ENCODE peak calls at places on chromosome 22, in nine cellular contexts. O is caudate nucleus; Q is pancreas; X is heart right ventricle; V is stimulated activated CD4-positive, alpha-beta T cell treated with anti-CD3 and anti-CD28 coated beads, Interleukin-12 subunit alpha, Interleukin-12 subunit beta, amount 100 ng/mL, for 4 hours; U is T-helper 2 cell treated with Interferon-gamma antibody and Interleukin-4, amounts not matched to agents 5 μg/mL and 100 μg/mL, for 36 hours; K is uterus; P is keratinocyte; N is AG08395. Z is an unnamed sample.

GRCh38 chr22:19646383-19646782 is 67.9 kb upstream of the SEPTIN5 start:
- DNase-seq in O (no peak), Q (no peak), X (no peak), V (no peak), U (no peak), K (no peak), P (no peak), N (no peak), Z (no peak)

GRCh38 chr22:32331918-32332725 is 25.5 kb upstream of the RFPL3 start:
- DNase-seq in O (no peak), Q (peak), X (no peak), V (no peak), U (no peak), K (no peak), P (no peak), N (no peak), Z (no peak)

GRCh38 chr22:36467042-36467810 is 14.2 kb downstream of the TXN2 start:
- DNase-seq in O (no peak), Q (no peak), X (peak), V (no peak), U (no peak), K (no peak), P (no peak), N (peak), Z (peak)

GRCh38 chr22:46681010-46681409 is 57.0 kb downstream of the CERK start:
- DNase-seq in O (no peak), Q (no peak), X (no peak), V (no peak), U (no peak), K (no peak), P (no peak), N (no peak), Z (no peak)

GRCh38 chr22:46088541-46089311 is 61.6 kb upstream of the PPARA start:
- DNase-seq in O (no peak), Q (no peak), X (peak), V (no peak), U (no peak), K (peak), P (no peak), N (peak), Z (peak)

GRCh38 chr22:48491451-48491941 is 1336.2 kb downstream of the BRD1 start:
- DNase-seq in O (no peak), Q (no peak), X (no peak), V (no peak), U (no peak), K (peak), P (no peak), N (peak), Z (peak)

GRCh38 chr22:43305806-43306205 is 37.4 kb downstream of the SCUBE1 start:
- DNase-seq in O (no peak), Q (no peak), X (peak), V (no peak), U (no peak), K (no peak), P (no peak), N (no peak), Z (no peak)

GRCh38 chr22:30943368-30943767 is 25.2 kb downstream of the MORC2 start:
- DNase-seq in O (no peak), Q (no peak), X (no peak), V (peak), U (no peak), K (no peak), P (no peak), N (no peak), Z (no peak)

GRCh38 chr22:49101225-49101624 is 726.4 kb downstream of the BRD1 start:
- DNase-seq in O (no peak), Q (no peak), X (no peak), V (no peak), U (no peak), K (no peak), P (no peak), N (no peak), Z (no peak)

GRCh38 chr22:24153353-24153752 is 27.9 kb upstream of the SUSD2 start:
- DNase-seq in O (no peak), Q (no peak), X (no peak), V (no peak), U (peak), K (no peak), P (no peak), N (no peak), Z (no peak)

GRCh38 chr22:42364641-42365336 is 67.4 kb downstream of the NFAM1 start:
- DNase-seq in O (no peak), Q (no peak), X (no peak), V (no peak), U (no peak), K (no peak), P (no peak), N (no peak), Z (no peak)

GRCh38 chr22:42172385-42173172 is 42.0 kb upstream of the CYP2D6 start:
- DNase-seq in O (no peak), Q (no peak), X (no peak), V (no peak), U (no peak), K (no peak), P (no peak), N (peak), Z (peak)

GRCh38 chr22:50071432-50072166 is 13.5 kb upstream of the TTLL8 start:
- DNase-seq in O (no peak), Q (no peak), X (no peak), V (no peak), U (no peak), K (no peak), P (no peak), N (no peak), Z (no peak)

GRCh38 chr22:23070418-23071162 is at the start of gene GNAZ:
- DNase-seq in O (no peak), Q (no peak), X (peak), V (peak), U (no peak), K (peak), P (no peak), N (no peak), Z (no peak)

GRCh38 chr22:38924197-38924952 is 33.0 kb upstream of the APOBEC3A start:
- DNase-seq in O (no peak), Q (peak), X (peak), V (no peak), U (no peak), K (peak), P (no peak), N (peak), Z (peak)

GRCh38 chr22:43844560-43845545 is 17.5 kb downstream of the SULT4A1 start:
- DNase-seq in O (no peak), Q (no peak), X (no peak), V (no peak), U (no peak), K (no peak), P (no peak), N (no peak), Z (no peak)

GRCh38 chr22:43957871-43958270 is 2.6 kb downstream of the SAMM50 start:
- DNase-seq in O (no peak), Q (no peak), X (no peak), V (no peak), U (no peak), K (no peak), P (no peak), N (no peak), Z (no peak)

GRCh38 chr22:39556970-39557811 is 13.4 kb upstream of the CACNA1I start:
- DNase-seq in O (no peak), Q (no peak), X (no peak), V (peak), U (no peak), K (no peak), P (no peak), N (no peak), Z (peak)

GRCh38 chr22:44497218-44497903 is 672 bp downstream of the RTL6 start:
- DNase-seq in O (no peak), Q (peak), X (no peak), V (no peak), U (no peak), K (no peak), P (no peak), N (peak), Z (peak)

GRCh38 chr22:20763630-20764029 is 10.3 kb upstream of the SERPIND1 start:
- DNase-seq in O (no peak), Q (no peak), X (no peak), V (no peak), U (no peak), K (no peak), P (no peak), N (no peak), Z (no peak)

GRCh38 chr22:28019360-28019759 is 100.3 kb upstream of the PITPNB start:
- DNase-seq in O (no peak), Q (peak), X (no peak), V (no peak), U (no peak), K (peak), P (no peak), N (peak), Z (no peak)

GRCh38 chr22:43567691-43568308 is 156.0 kb downstream of the MPPED1 start:
- DNase-seq in O (no peak), Q (no peak), X (no peak), V (no peak), U (no peak), K (no peak), P (no peak), N (no peak), Z (no peak)

GRCh38 chr22:42185915-42186439 is 55.4 kb upstream of the CYP2D6 start:
- DNase-seq in O (no peak), Q (no peak), X (no peak), V (no peak), U (no peak), K (no peak), P (no peak), N (no peak), Z (no peak)

GRCh38 chr22:49979587-49980264 is 19.2 kb downstream of the PIM3 start:
- DNase-seq in O (no peak), Q (peak), X (no peak), V (no peak), U (no peak), K (no peak), P (no peak), N (peak), Z (peak)

GRCh38 chr22:28674121-28674563 is 5.5 kb downstream of the TTC28 start:
- DNase-seq in O (no peak), Q (no peak), X (no peak), V (no peak), U (peak), K (no peak), P (no peak), N (peak), Z (peak)

GRCh38 chr22:36979016-36979415 is 40.2 kb downstream of the TST start:
- DNase-seq in O (no peak), Q (no peak), X (no peak), V (no peak), U (no peak), K (no peak), P (no peak), N (no peak), Z (no peak)

GRCh38 chr22:41779889-41780505 is 20.5 kb upstream of the CCDC134 start:
- DNase-seq in O (no peak), Q (no peak), X (no peak), V (peak), U (no peak), K (no peak), P (no peak), N (no peak), Z (no peak)

GRCh38 chr22:27223317-27224177 is 566.2 kb downstream of the MIAT start:
- DNase-seq in O (no peak), Q (no peak), X (no peak), V (no peak), U (no peak), K (no peak), P (no peak), N (peak), Z (peak)

GRCh38 chr22:35777335-35777975 is 59.8 kb downstream of the APOL5 start:
- DNase-seq in O (no peak), Q (no peak), X (no peak), V (no peak), U (no peak), K (no peak), P (peak), N (peak), Z (peak)

GRCh38 chr22:21909871-21910270 is 42.4 kb upstream of the MAPK1 start:
- DNase-seq in O (no peak), Q (no peak), X (no peak), V (no peak), U (no peak), K (no peak), P (no peak), N (no peak), Z (peak)

GRCh38 chr22:32558681-32559355 is 84.2 kb downstream of the FBXO7 start:
- DNase-seq in O (no peak), Q (no peak), X (peak), V (no peak), U (no peak), K (peak), P (peak), N (peak), Z (peak)

GRCh38 chr22:46180370-46181137 is 30.2 kb downstream of the PPARA start:
- DNase-seq in O (no peak), Q (no peak), X (no peak), V (no peak), U (no peak), K (no peak), P (no peak), N (no peak), Z (no peak)

GRCh38 chr22:37844904-37845334 is 785 bp upstream of the ANKRD54 start:
- DNase-seq in O (no peak), Q (no peak), X (no peak), V (no peak), U (no peak), K (no peak), P (no peak), N (no peak), Z (no peak)

GRCh38 chr22:39559456-39560105 is 11.0 kb upstream of the CACNA1I start:
- DNase-seq in O (no peak), Q (no peak), X (no peak), V (no peak), U (no peak), K (no peak), P (no peak), N (peak), Z (peak)

Z was measured in GM03348.